ENCODE peak calls at places on chromosomes 16 and 17, in four cellular contexts. One of them, this sample, is unnamed. For H3K36me3, the result is how much of the 10 kb centered on the place peaks cover.

GRCh38 chr17:42378597-42379594 is 9.3 kb downstream of the STAT3 start:
- DNase-seq in bronchial epithelial cell: peak
- DNase-seq in heart left ventricle: no peak
- DNase-seq in heart right ventricle: peak
- DNase-seq in this sample: no peak

GRCh38 chr17:38454528-38454927 is 26.3 kb downstream of the ARHGAP23 start:
- DNase-seq in heart right ventricle: peak
- DNase-seq in heart left ventricle: peak
- DNase-seq in bronchial epithelial cell: peak
- DNase-seq in this sample: peak

GRCh38 chr17:82925336-82925735 is 85.5 kb upstream of the ZNF750 start:
- DNase-seq in bronchial epithelial cell: no peak
- DNase-seq in heart right ventricle: no peak
- DNase-seq in heart left ventricle: no peak
- DNase-seq in this sample: no peak

GRCh38 chr17:52158450-52159042 is at the start of gene CA10:
- DNase-seq in bronchial epithelial cell: no peak
- DNase-seq in heart left ventricle: no peak
- DNase-seq in heart right ventricle: no peak
- DNase-seq in this sample: no peak

GRCh38 chr17:66525338-66525737 is 222.9 kb downstream of the PRKCA start:
- DNase-seq in heart right ventricle: peak
- DNase-seq in heart left ventricle: peak
- DNase-seq in bronchial epithelial cell: no peak
- DNase-seq in this sample: no peak

GRCh38 chr17:39812466-39812865 is 51.6 kb downstream of the IKZF3 start:
- DNase-seq in heart right ventricle: no peak
- DNase-seq in heart left ventricle: no peak
- DNase-seq in bronchial epithelial cell: no peak
- DNase-seq in this sample: no peak

GRCh38 chr16:12462690-12463646 is 340.7 kb downstream of the CPPED1 start:
- DNase-seq in bronchial epithelial cell: no peak
- DNase-seq in heart left ventricle: no peak
- DNase-seq in heart right ventricle: no peak
- DNase-seq in this sample: no peak

GRCh38 chr16:68894714-68895113 is 51.4 kb downstream of the TANGO6 start:
- DNase-seq in heart right ventricle: no peak
- DNase-seq in heart left ventricle: no peak
- DNase-seq in bronchial epithelial cell: no peak
- DNase-seq in this sample: no peak

GRCh38 chr16:84190731-84191388 is at the start of gene ADAD2:
- DNase-seq in heart right ventricle: no peak
- DNase-seq in bronchial epithelial cell: no peak
- DNase-seq in heart left ventricle: no peak
- DNase-seq in this sample: no peak

GRCh38 chr16:81445143-81445922 is 725 bp downstream of the CMIP start:
- DNase-seq in heart right ventricle: no peak
- DNase-seq in heart left ventricle: peak
- DNase-seq in bronchial epithelial cell: no peak
- DNase-seq in this sample: no peak

GRCh38 chr16:84159006-84159405 is 13.9 kb downstream of the DNAAF1 start:
- DNase-seq in heart right ventricle: no peak
- DNase-seq in bronchial epithelial cell: no peak
- DNase-seq in heart left ventricle: no peak
- DNase-seq in this sample: no peak

GRCh38 chr16:22191089-22191965 is 14.8 kb upstream of the EEF2K start:
- DNase-seq in bronchial epithelial cell: peak
- DNase-seq in heart left ventricle: peak
- DNase-seq in heart right ventricle: peak
- DNase-seq in this sample: peak

GRCh38 chr17:76726766-76727718 is at the start of gene METTL23:
- DNase-seq in heart left ventricle: peak
- DNase-seq in heart right ventricle: peak
- DNase-seq in bronchial epithelial cell: peak
- DNase-seq in this sample: peak

GRCh38 chr16:69711115-69711740 is 15.1 kb downstream of the NQO1 start:
- DNase-seq in bronchial epithelial cell: peak
- DNase-seq in heart right ventricle: no peak
- DNase-seq in heart left ventricle: no peak
- DNase-seq in this sample: peak

GRCh38 chr16:51538707-51539604 is 387.9 kb upstream of the SALL1 start:
- DNase-seq in heart left ventricle: no peak
- DNase-seq in heart right ventricle: no peak
- DNase-seq in bronchial epithelial cell: peak
- DNase-seq in this sample: no peak

GRCh38 chr16:19177111-19177747 is 9.2 kb downstream of the SYT17 start:
- DNase-seq in heart left ventricle: no peak
- DNase-seq in heart right ventricle: no peak
- DNase-seq in bronchial epithelial cell: no peak
- DNase-seq in this sample: no peak

GRCh38 chr17:39800540-39800939 is 62.8 kb downstream of the GRB7 start:
- DNase-seq in bronchial epithelial cell: no peak
- DNase-seq in heart right ventricle: no peak
- DNase-seq in heart left ventricle: no peak
- DNase-seq in this sample: no peak

GRCh38 chr16:89847930-89848297 is 19.6 kb downstream of the SPIRE2 start:
- DNase-seq in heart left ventricle: peak
- DNase-seq in heart right ventricle: no peak
- DNase-seq in bronchial epithelial cell: no peak
- DNase-seq in this sample: no peak

GRCh38 chr16:64362193-64362592 is 759.7 kb downstream of the CDH11 start:
- DNase-seq in heart left ventricle: no peak
- DNase-seq in heart right ventricle: no peak
- DNase-seq in bronchial epithelial cell: peak
- DNase-seq in this sample: no peak

GRCh38 chr16:53089434-53090270 is 34.9 kb downstream of the CHD9 start:
- DNase-seq in heart right ventricle: peak
- DNase-seq in heart left ventricle: peak
- DNase-seq in bronchial epithelial cell: no peak
- DNase-seq in this sample: no peak

GRCh38 chr17:83194761-83195329 is 115.4 kb downstream of the METRNL start:
- DNase-seq in heart left ventricle: peak
- DNase-seq in heart right ventricle: no peak
- DNase-seq in bronchial epithelial cell: no peak
- DNase-seq in this sample: no peak

GRCh38 chr17:74343526-74344284 is 17.7 kb downstream of the KIF19 start:
- DNase-seq in heart right ventricle: no peak
- DNase-seq in heart left ventricle: no peak
- DNase-seq in bronchial epithelial cell: no peak
- DNase-seq in this sample: no peak

GRCh38 chr17:78645421-78646295 is 68.5 kb upstream of the DNAH17 start:
- DNase-seq in heart left ventricle: peak
- DNase-seq in bronchial epithelial cell: peak
- DNase-seq in heart right ventricle: peak
- DNase-seq in this sample: peak

GRCh38 chr16:48013476-48013875 is 142.3 kb downstream of the ABCC12 start:
- DNase-seq in bronchial epithelial cell: peak
- DNase-seq in heart left ventricle: no peak
- DNase-seq in heart right ventricle: peak
- DNase-seq in this sample: no peak

GRCh38 chr17:70636517-70637133 is 467.3 kb downstream of the KCNJ2 start:
- DNase-seq in heart right ventricle: peak
- DNase-seq in bronchial epithelial cell: peak
- DNase-seq in heart left ventricle: no peak
- DNase-seq in this sample: no peak

GRCh38 chr16:74297296-74297665 is 667 bp downstream of the PSMD7 start:
- DNase-seq in bronchial epithelial cell: no peak
- DNase-seq in heart right ventricle: no peak
- DNase-seq in heart left ventricle: peak
- DNase-seq in this sample: no peak

GRCh38 chr17:59634632-59635561 is 15.2 kb downstream of the CLTC start:
- DNase-seq in heart left ventricle: no peak
- DNase-seq in heart right ventricle: no peak
- DNase-seq in bronchial epithelial cell: peak
- DNase-seq in this sample: no peak

GRCh38 chr16:30764086-30764485 is 2.0 kb downstream of the RNF40 start:
- DNase-seq in bronchial epithelial cell: no peak
- DNase-seq in heart right ventricle: no peak
- DNase-seq in heart left ventricle: no peak
- DNase-seq in this sample: no peak

GRCh38 chr16:30761427-30761927 is 385 bp downstream of the CFAP119 start:
- DNase-seq in bronchial epithelial cell: peak
- DNase-seq in heart right ventricle: no peak
- DNase-seq in heart left ventricle: no peak
- DNase-seq in this sample: no peak

GRCh38 chr16:30762991-30763725 is 1.0 kb downstream of the RNF40 start:
- DNase-seq in heart left ventricle: no peak
- DNase-seq in bronchial epithelial cell: no peak
- DNase-seq in heart right ventricle: no peak
- DNase-seq in this sample: no peak

GRCh38 chr16:30760577-30761426 is 1.1 kb downstream of the CFAP119 start:
- DNase-seq in bronchial epithelial cell: no peak
- DNase-seq in heart left ventricle: no peak
- DNase-seq in heart right ventricle: no peak
- DNase-seq in this sample: no peak

GRCh38 chr16:30761928-30762902 is at the start of the genes CFAP119 and RNF40:
- DNase-seq in heart left ventricle: peak
- DNase-seq in heart right ventricle: peak
- DNase-seq in bronchial epithelial cell: peak
- DNase-seq in this sample: peak
- H3K36me3 ChIP-seq in heart left ventricle: half or more
- H3K36me3 ChIP-seq in heart right ventricle: under half
- H3K36me3 ChIP-seq in bronchial epithelial cell: under half
- H3K36me3 ChIP-seq in this sample: under half

DNA sequence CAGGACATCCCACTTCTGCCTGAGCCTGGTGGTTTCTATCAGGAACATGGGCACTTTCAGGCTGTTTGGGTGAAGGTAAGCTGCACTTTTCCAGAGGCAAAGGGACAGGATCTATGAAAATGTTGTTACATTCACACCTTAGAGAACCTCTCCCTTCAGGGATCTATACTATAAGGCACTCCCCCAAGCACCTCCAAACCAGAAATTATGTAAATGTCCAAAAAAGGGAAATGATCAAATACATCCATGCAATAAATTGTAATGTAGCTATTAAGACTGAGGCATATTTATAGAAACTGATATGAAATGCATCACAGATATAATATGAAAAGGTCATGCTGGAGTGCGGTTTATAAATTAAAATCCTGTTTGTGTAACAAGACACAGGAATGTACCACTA is 23.3 kb upstream of the COG7 start:
- DNase-seq in heart left ventricle: no peak
- DNase-seq in bronchial epithelial cell: no peak
- DNase-seq in heart right ventricle: no peak
- DNase-seq in this sample: no peak
- H3K36me3 ChIP-seq in heart left ventricle: half or more
- H3K36me3 ChIP-seq in bronchial epithelial cell: under half
- H3K36me3 ChIP-seq in heart right ventricle: half or more
- H3K36me3 ChIP-seq in this sample: half or more

GRCh38 chr16:87334611-87335305 is 17.6 kb upstream of the C16orf95 start:
- DNase-seq in heart right ventricle: no peak
- DNase-seq in heart left ventricle: no peak
- DNase-seq in bronchial epithelial cell: no peak
- DNase-seq in this sample: no peak
- H3K36me3 ChIP-seq in heart right ventricle: under half
- H3K36me3 ChIP-seq in heart left ventricle: half or more
- H3K36me3 ChIP-seq in bronchial epithelial cell: under half
- H3K36me3 ChIP-seq in this sample: under half

GRCh38 chr16:3026609-3027487 is 3.0 kb downstream of the THOC6 start:
- DNase-seq in heart right ventricle: no peak
- DNase-seq in heart left ventricle: peak
- DNase-seq in bronchial epithelial cell: no peak
- DNase-seq in this sample: no peak

GRCh38 chr16:3025032-3026002 is 1.5 kb downstream of the THOC6 start:
- DNase-seq in heart right ventricle: no peak
- DNase-seq in heart left ventricle: peak
- DNase-seq in bronchial epithelial cell: no peak
- DNase-seq in this sample: no peak

GRCh38 chr16:3023669-3024478 is at the start of the genes HCFC1R1 and THOC6:
- DNase-seq in heart right ventricle: peak
- DNase-seq in heart left ventricle: peak
- DNase-seq in bronchial epithelial cell: peak
- DNase-seq in this sample: peak

GRCh38 chr16:3027488-3027795 is 3.6 kb downstream of the THOC6 start:
- DNase-seq in bronchial epithelial cell: no peak
- DNase-seq in heart left ventricle: no peak
- DNase-seq in heart right ventricle: no peak
- DNase-seq in this sample: no peak

GRCh38 chr16:3026003-3026378 is 2.2 kb downstream of the THOC6 start:
- DNase-seq in heart right ventricle: no peak
- DNase-seq in bronchial epithelial cell: no peak
- DNase-seq in heart left ventricle: peak
- DNase-seq in this sample: no peak
- H3K36me3 ChIP-seq in heart right ventricle: under half
- H3K36me3 ChIP-seq in bronchial epithelial cell: under half
- H3K36me3 ChIP-seq in heart left ventricle: under half
- H3K36me3 ChIP-seq in this sample: under half

GRCh38 chr17:62704381-62704971 is 77.0 kb downstream of the MRC2 start:
- DNase-seq in heart right ventricle: no peak
- DNase-seq in bronchial epithelial cell: peak
- DNase-seq in heart left ventricle: no peak
- DNase-seq in this sample: peak

GRCh38 chr17:62702746-62703268 is 75.3 kb downstream of the MRC2 start:
- DNase-seq in heart right ventricle: no peak
- DNase-seq in heart left ventricle: no peak
- DNase-seq in bronchial epithelial cell: no peak
- DNase-seq in this sample: no peak

GRCh38 chr17:62703269-62703775 is 75.9 kb downstream of the MRC2 start:
- DNase-seq in heart right ventricle: no peak
- DNase-seq in bronchial epithelial cell: peak
- DNase-seq in heart left ventricle: peak
- DNase-seq in this sample: no peak

GRCh38 chr17:62705116-62705515 is 77.6 kb downstream of the MRC2 start:
- DNase-seq in bronchial epithelial cell: no peak
- DNase-seq in heart left ventricle: no peak
- DNase-seq in heart right ventricle: peak
- DNase-seq in this sample: no peak

DNA sequence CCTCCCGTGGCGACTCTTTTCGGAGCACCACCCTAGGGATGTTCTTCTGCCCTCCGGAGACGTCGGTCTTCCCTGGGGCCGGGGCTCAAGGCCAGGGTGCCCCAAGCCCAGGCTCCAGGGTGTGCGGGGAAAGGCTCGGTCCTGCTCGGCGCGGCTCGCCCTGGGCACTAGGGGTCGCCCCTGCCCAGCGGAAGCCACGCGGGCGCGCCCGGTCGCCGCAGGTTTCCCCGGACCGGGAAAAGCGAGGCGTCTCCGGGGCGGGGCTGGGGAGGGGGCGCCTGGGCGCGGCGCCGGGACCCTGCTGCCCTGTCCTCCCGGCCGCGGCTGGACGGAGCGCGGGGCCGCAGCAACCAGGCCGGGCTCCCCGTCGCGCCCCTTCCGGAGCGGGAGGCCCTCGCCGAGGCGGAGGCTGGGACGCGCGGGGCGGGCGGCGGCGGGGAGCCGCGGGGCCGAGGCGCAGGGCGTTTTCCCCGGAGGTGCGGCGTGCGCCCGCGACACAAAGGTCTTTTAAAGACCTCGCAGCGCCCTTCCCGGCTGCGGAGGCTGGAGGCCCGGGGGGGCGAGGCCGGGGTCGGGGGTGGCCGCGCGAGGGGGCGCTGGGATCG is 76.4 kb downstream of the MRC2 start:
- DNase-seq in bronchial epithelial cell: peak
- DNase-seq in heart left ventricle: peak
- DNase-seq in heart right ventricle: peak
- DNase-seq in this sample: peak
- H3K36me3 ChIP-seq in bronchial epithelial cell: under half
- H3K36me3 ChIP-seq in heart left ventricle: under half
- H3K36me3 ChIP-seq in heart right ventricle: under half
- H3K36me3 ChIP-seq in this sample: under half

This sample was measured in lung.